ENCODE peak calls at places on chromosomes 16 and 17, in six cellular contexts. N is GM12891, X is GM12878, J is K562, Q is H1, E is HepG2. H is an unnamed sample.

GRCh38 chr16:997440-998051 is 16.0 kb downstream of the SOX8 start:
- DNase-seq in N (no peak), X (no peak), J (no peak), Q (no peak), E (no peak), H (no peak)

GRCh38 chr17:42937712-42938596 is 26.3 kb downstream of the AARSD1 start:
- DNase-seq in N (peak; percentile 40), X (no peak), J (peak; percentile 55), Q (peak; percentile 55), E (peak; percentile 73), H (no peak)

GRCh38 chr16:14510939-14511797 is 118.9 kb downstream of the PARN start:
- DNase-seq in N (no peak), X (no peak), J (no peak), Q (no peak), E (peak; percentile 99), H (no peak)

GRCh38 chr16:27723711-27724490 is 174.0 kb downstream of the KATNIP start:
- DNase-seq in N (no peak), X (no peak), J (no peak), Q (no peak), E (no peak), H (no peak)

GRCh38 chr16:50887500-50887899 is 145.6 kb downstream of the CYLD start:
- DNase-seq in N (no peak), X (no peak), J (no peak), Q (peak; percentile 34), E (no peak), H (no peak)

GRCh38 chr16:22141746-22142145 is 20.6 kb upstream of the SDR42E2 start:
- DNase-seq in N (no peak), X (no peak), J (peak; percentile 36), Q (peak; percentile 59), E (peak; percentile 50), H (no peak)

GRCh38 chr16:49602201-49603041 is 228.8 kb downstream of the C16orf78 start:
- DNase-seq in N (no peak), X (no peak), J (no peak), Q (peak; percentile 51), E (no peak), H (no peak)

GRCh38 chr17:10061131-10061581 is 137.2 kb downstream of the GAS7 start:
- DNase-seq in N (no peak), X (no peak), J (no peak), Q (no peak), E (no peak), H (no peak)

GRCh38 chr16:89153848-89154271 is 17.7 kb upstream of the CDH15 start:
- DNase-seq in N (no peak), X (no peak), J (no peak), Q (no peak), E (no peak), H (no peak)

GRCh38 chr17:16923097-16923903 is 48.6 kb downstream of the TNFRSF13B start:
- DNase-seq in N (no peak), X (no peak), J (no peak), Q (no peak), E (no peak), H (no peak)

GRCh38 chr17:30915833-30916611 is 5.7 kb upstream of the ADAP2 start:
- DNase-seq in N (no peak), X (no peak), J (no peak), Q (no peak), E (peak; percentile 52), H (no peak)

GRCh38 chr16:66551362-66551761 is 1.0 kb upstream of the CKLF start:
- DNase-seq in N (peak; percentile 37), X (peak; percentile 11), J (peak; percentile 56), Q (no peak), E (peak; percentile 78), H (no peak)

GRCh38 chr17:43171761-43172487 is 910 bp downstream of the NBR1 start:
- DNase-seq in N (no peak), X (no peak), J (no peak), Q (no peak), E (peak; percentile 79), H (no peak)

GRCh38 chr16:19114359-19115147 is 789 bp downstream of the ITPRIPL2 start:
- DNase-seq in N (peak; percentile 43), X (no peak), J (peak; percentile 23), Q (peak; percentile 87), E (no peak), H (peak; percentile 43)

GRCh38 chr16:29170393-29171239 is 185.8 kb downstream of the LAT start:
- DNase-seq in N (no peak), X (no peak), J (no peak), Q (no peak), E (no peak), H (no peak)

GRCh38 chr17:77455111-77455877 is 314.5 kb downstream of the SEC14L1 start:
- DNase-seq in N (no peak), X (no peak), J (no peak), Q (no peak), E (peak; percentile 69), H (no peak)

GRCh38 chr17:5139454-5139725 is 23.6 kb downstream of the USP6 start:
- DNase-seq in N (no peak), X (no peak), J (no peak), Q (no peak), E (no peak), H (no peak)

GRCh38 chr16:21162661-21163151 is 4.2 kb downstream of the LDAF1 start:
- DNase-seq in N (no peak), X (no peak), J (no peak), Q (no peak), E (no peak), H (no peak)

GRCh38 chr17:18226284-18226945 is 980 bp downstream of the LLGL1 start:
- DNase-seq in N (no peak), X (no peak), J (no peak), Q (no peak), E (no peak), H (no peak)

GRCh38 chr16:74888227-74888862 is 96.6 kb downstream of the WDR59 start:
- DNase-seq in N (no peak), X (no peak), J (no peak), Q (no peak), E (no peak), H (no peak)

GRCh38 chr17:37483311-37484039 is 6.2 kb upstream of the DUSP14 start:
- DNase-seq in N (no peak), X (no peak), J (no peak), Q (no peak), E (no peak), H (no peak)

GRCh38 chr17:47840742-47841487 is at the start of gene SCRN2:
- DNase-seq in N (peak; percentile 95), X (peak; percentile 60), J (peak; percentile 92), Q (peak; percentile 99), E (peak; percentile 87), H (peak; percentile 95)
- TF ChIP-seq POLR2AphosphoS5 in N (no peak), X (peak; percentile 25), J (no peak), Q (no peak), E (peak; percentile 84), H (no peak)

GRCh38 chr16:9332574-9333148 is 241.2 kb downstream of the HAPSTR1 start:
- DNase-seq in N (no peak), X (no peak), J (no peak), Q (no peak), E (no peak), H (no peak)
- TF ChIP-seq POLR2A in N (no peak), X (no peak), J (no peak), Q (no peak), E (no peak), H (no peak)

DNA sequence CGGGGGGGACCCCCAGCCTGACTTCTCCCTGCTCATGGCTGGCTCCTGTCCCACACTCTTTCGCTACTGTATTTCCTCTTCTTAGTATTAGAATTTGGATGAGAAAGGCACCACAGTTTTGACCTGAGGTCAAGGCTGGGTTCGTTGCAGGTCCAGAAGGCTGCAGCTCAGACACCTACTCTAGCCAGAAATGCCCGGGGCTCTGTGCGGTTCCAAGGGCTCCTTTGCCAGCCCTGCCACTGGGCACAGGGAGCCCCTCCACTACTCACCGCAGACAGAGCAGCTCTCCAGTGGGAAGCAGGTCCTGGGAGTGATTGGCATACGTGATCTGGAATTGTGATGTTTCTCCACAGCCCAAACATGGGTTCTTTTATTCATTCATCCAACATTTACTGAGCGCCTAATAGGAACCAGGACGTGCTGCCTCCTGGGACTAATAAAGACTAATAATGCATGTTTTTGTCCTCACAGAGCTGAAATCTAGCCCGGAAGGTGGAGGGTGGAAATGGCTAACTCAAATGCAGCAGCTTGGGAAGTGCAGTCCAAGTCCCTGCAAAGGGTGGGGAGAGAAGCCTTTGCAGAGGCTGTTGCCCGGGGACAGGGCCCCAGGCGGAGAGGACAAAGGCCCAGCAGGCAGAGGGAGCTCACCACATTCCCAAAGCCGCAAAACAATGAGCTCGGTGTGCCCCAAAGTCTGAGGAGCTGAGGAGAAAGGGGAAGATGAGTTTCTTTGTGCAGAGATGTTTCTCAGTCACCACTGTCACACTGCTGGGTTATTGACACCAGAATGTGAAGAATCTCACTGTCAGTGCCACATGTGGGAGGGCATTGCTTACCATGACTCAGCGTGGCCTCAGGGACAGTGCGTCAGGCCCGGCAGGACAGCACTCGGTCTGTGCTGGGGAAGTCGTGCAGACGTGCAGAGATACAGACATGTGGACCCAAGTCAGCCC is 118.4 kb upstream of the CHMP6 start:
- DNase-seq in N (no peak), X (no peak), J (no peak), Q (no peak), E (no peak), H (no peak)
- TF ChIP-seq TAF1 in N (no peak), X (no peak), J (no peak), Q (no peak), E (no peak), H (no peak)

DNA sequence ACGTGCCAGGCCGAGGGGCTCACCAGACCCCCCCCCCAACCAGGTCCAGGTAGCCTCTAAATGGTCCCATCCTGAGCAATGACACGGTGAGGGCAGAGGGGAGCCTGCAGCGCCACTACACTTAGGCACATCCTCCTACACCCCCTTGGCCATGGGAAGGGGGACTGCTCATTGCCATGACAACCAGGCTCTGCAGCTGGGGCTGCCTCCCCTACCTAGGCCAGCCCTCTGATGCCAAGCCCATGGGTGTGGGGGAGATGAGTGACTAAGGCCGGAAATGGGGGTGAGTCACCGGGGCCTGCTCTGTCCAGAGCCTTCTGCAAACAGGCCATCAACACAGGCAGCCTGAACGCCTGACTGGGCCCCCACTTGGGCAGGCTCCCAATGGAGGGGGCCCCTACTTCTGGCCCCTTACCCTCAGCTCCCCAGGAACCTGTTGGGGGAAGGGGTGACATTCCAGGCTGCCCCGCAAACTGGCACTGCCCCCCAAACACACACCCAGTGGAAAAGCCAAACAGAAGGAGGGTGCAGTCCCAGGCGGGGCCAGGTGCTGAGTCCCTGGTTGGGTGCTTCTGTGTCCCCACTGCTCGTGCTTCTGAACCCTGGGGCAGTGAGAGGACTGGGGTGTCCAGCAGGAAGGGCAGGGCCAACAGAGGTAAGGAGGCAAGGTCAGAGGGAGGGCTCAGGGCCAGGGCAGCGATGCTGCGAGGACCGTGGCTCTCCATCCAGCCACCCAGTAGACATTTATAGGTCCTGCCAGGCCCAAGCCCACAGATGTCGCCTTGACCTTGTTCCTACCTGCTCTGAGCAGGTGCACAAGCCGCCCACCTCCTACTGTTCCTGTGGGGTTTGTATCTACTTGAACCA is 8.2 kb downstream of the PLCD3 start:
- DNase-seq in N (no peak), X (no peak), J (peak; percentile 77), Q (no peak), E (peak; percentile 86), H (no peak)
- TF ChIP-seq POLR2AphosphoS5 in N (no peak), X (no peak), J (no peak), Q (no peak), E (no peak), H (no peak)